ENCODE peak calls at places on chromosomes 4 and X, in ten cellular contexts. X is NCI-H1436, O is endothelial cell, W is neuronal stem cell, Z is AG04450, R is caudate nucleus, T is RWPE1, K is fibroblast of the aortic adventitia, H is C1 segment of cervical spinal cord, F is frontal cortex. C is an unnamed sample.

GRCh38 chr4:1502976-1503375 is 96.7 kb upstream of the NKX1-1 start:
- DNase-seq in O (no peak), H (no peak), K (no peak), X (no peak), T (no peak), R (no peak), F (no peak), W (no peak), Z (no peak), C (no peak)

GRCh38 chr4:172725581-172725980 is 443.0 kb upstream of the GALNT7 start:
- DNase-seq in Z (no peak), X (no peak), K (peak; percentile 41), T (no peak), W (no peak), R (no peak), H (no peak), O (no peak), F (no peak), C (no peak)

GRCh38 chrX:27746516-27746915 is 61.3 kb upstream of the MAGEB10 start:
- DNase-seq in W (no peak), K (no peak), H (no peak), Z (no peak), X (no peak), F (no peak), R (no peak), O (no peak), T (no peak), C (no peak)

GRCh38 chrX:152892499-152892898 is 5.4 kb upstream of the ZNF185 start:
- DNase-seq in O (no peak), K (no peak), T (no peak), R (no peak), W (no peak), F (no peak), Z (no peak), X (no peak), H (no peak), C (no peak)

GRCh38 chr4:47122592-47123291 is 91.4 kb downstream of the GABRB1 start:
- DNase-seq in K (peak; percentile 86), F (peak; percentile 9), O (peak; percentile 79), Z (peak; percentile 68), R (peak; percentile 60), X (peak; percentile 35), T (peak; percentile 52), W (peak; percentile 80), H (peak; percentile 41), C (peak; percentile 76)

GRCh38 chr4:26909369-26909768 is 48.7 kb downstream of the STIM2 start:
- DNase-seq in Z (no peak), H (no peak), O (no peak), X (no peak), F (no peak), K (no peak), T (no peak), W (no peak), R (no peak), C (no peak)

GRCh38 chr4:38060829-38061431 is 100.7 kb downstream of the PTTG2 start:
- DNase-seq in F (no peak), W (no peak), H (no peak), T (no peak), Z (no peak), X (no peak), K (peak; percentile 68), R (no peak), O (no peak), C (no peak)

GRCh38 chr4:7206856-7207567 is 14.7 kb downstream of the SORCS2 start:
- DNase-seq in W (peak; percentile 39), O (no peak), H (peak; percentile 33), T (peak; percentile 74), Z (peak; percentile 58), F (peak; percentile 65), R (peak; percentile 34), X (no peak), K (peak; percentile 82), C (no peak)

GRCh38 chr4:74394476-74395136 is 29.7 kb downstream of the EREG start:
- DNase-seq in T (no peak), F (no peak), K (peak; percentile 75), R (no peak), Z (no peak), X (no peak), H (no peak), W (no peak), O (no peak), C (no peak)

C was measured in erythroblast.